ENCODE peak calls at places on chromosome 17, in five cellular contexts. One of them, this sample, is unnamed. For H3K4me1 and H3K9me3, the result is how much of the 10 kb centered on the place peaks cover.

GRCh38 chr17:17831208-17832039 is 5.4 kb downstream of the SREBF1 start:
- DNase-seq in A549: no peak
- DNase-seq in psoas muscle: no peak
- DNase-seq in MM.1S: no peak
- DNase-seq in CD4-positive, CD25-positive, alpha-beta regulatory T cell: no peak
- DNase-seq in this sample: no peak

GRCh38 chr17:63519972-63520882 is 2.9 kb upstream of the KCNH6 start:
- DNase-seq in A549: peak
- DNase-seq in psoas muscle: no peak
- DNase-seq in MM.1S: no peak
- DNase-seq in CD4-positive, CD25-positive, alpha-beta regulatory T cell: no peak
- DNase-seq in this sample: no peak

GRCh38 chr17:50882851-50883250 is 16.7 kb upstream of the TOB1 start:
- DNase-seq in A549: peak
- DNase-seq in psoas muscle: no peak
- DNase-seq in MM.1S: no peak
- DNase-seq in CD4-positive, CD25-positive, alpha-beta regulatory T cell: no peak
- DNase-seq in this sample: no peak

GRCh38 chr17:17494499-17495447 is 1.4 kb downstream of the RASD1 start:
- DNase-seq in A549: no peak
- DNase-seq in psoas muscle: peak
- DNase-seq in MM.1S: peak
- DNase-seq in CD4-positive, CD25-positive, alpha-beta regulatory T cell: no peak
- DNase-seq in this sample: no peak

GRCh38 chr17:67095803-67096202 is 51.4 kb downstream of the CACNG1 start:
- DNase-seq in A549: no peak
- DNase-seq in psoas muscle: no peak
- DNase-seq in MM.1S: no peak
- DNase-seq in CD4-positive, CD25-positive, alpha-beta regulatory T cell: no peak
- DNase-seq in this sample: no peak

GRCh38 chr17:62995377-62995885 is 29.4 kb downstream of the TANC2 start:
- DNase-seq in A549: peak
- DNase-seq in psoas muscle: no peak
- DNase-seq in MM.1S: peak
- DNase-seq in CD4-positive, CD25-positive, alpha-beta regulatory T cell: no peak
- DNase-seq in this sample: peak

GRCh38 chr17:63497708-63498483 is 21.0 kb downstream of the ACE start:
- DNase-seq in A549: peak
- DNase-seq in psoas muscle: no peak
- DNase-seq in MM.1S: peak
- DNase-seq in CD4-positive, CD25-positive, alpha-beta regulatory T cell: no peak
- DNase-seq in this sample: peak

GRCh38 chr17:50037321-50038107 is 18.4 kb upstream of the ITGA3 start:
- DNase-seq in A549: peak
- DNase-seq in psoas muscle: no peak
- DNase-seq in MM.1S: no peak
- DNase-seq in CD4-positive, CD25-positive, alpha-beta regulatory T cell: no peak
- DNase-seq in this sample: no peak

DNA sequence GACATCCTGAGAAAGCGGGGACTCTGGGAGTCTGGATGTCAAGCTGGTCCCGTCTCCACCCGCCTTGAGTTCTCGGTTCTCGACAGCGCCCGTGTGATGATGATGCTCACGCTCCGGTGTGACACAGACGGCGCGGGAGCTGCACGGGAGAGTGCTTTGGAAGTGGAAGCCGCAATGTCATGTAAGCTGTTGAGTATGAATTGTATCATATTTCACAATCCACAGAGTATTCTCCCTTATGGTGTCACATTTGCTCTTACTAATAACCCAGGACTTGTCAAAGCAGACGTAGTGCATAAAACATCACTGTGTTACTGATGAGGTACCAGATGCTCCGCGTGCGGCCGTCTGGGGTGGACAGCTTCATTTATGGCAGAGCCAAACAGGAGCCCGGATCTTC is 217.5 kb upstream of the CHMP6 start:
- DNase-seq in A549: no peak
- DNase-seq in psoas muscle: peak
- DNase-seq in MM.1S: no peak
- DNase-seq in CD4-positive, CD25-positive, alpha-beta regulatory T cell: no peak
- DNase-seq in this sample: no peak
- H3K4me1 ChIP-seq in A549: under half
- H3K4me1 ChIP-seq in psoas muscle: under half
- H3K4me1 ChIP-seq in MM.1S: under half
- H3K4me1 ChIP-seq in CD4-positive, CD25-positive, alpha-beta regulatory T cell: under half
- H3K4me1 ChIP-seq in this sample: under half

GRCh38 chr17:76152580-76152979 is 11.5 kb upstream of the FOXJ1 start:
- DNase-seq in A549: no peak
- DNase-seq in psoas muscle: no peak
- DNase-seq in MM.1S: no peak
- DNase-seq in CD4-positive, CD25-positive, alpha-beta regulatory T cell: no peak
- DNase-seq in this sample: no peak
- H3K4me3 ChIP-seq in A549: no peak
- H3K4me3 ChIP-seq in psoas muscle: no peak
- H3K4me3 ChIP-seq in MM.1S: no peak
- H3K4me3 ChIP-seq in CD4-positive, CD25-positive, alpha-beta regulatory T cell: peak
- H3K4me3 ChIP-seq in this sample: no peak

GRCh38 chr17:43871947-43872690 is 25.1 kb downstream of the CD300LG start:
- DNase-seq in A549: no peak
- DNase-seq in psoas muscle: no peak
- DNase-seq in MM.1S: no peak
- DNase-seq in CD4-positive, CD25-positive, alpha-beta regulatory T cell: no peak
- DNase-seq in this sample: no peak
- H3K9me3 ChIP-seq in A549: under half
- H3K9me3 ChIP-seq in psoas muscle: under half
- H3K9me3 ChIP-seq in MM.1S: under half
- H3K9me3 ChIP-seq in CD4-positive, CD25-positive, alpha-beta regulatory T cell: under half
- H3K9me3 ChIP-seq in this sample: under half

GRCh38 chr17:47961406-47961805 is 3.7 kb upstream of the PRR15L start:
- DNase-seq in A549: no peak
- DNase-seq in psoas muscle: no peak
- DNase-seq in MM.1S: no peak
- DNase-seq in CD4-positive, CD25-positive, alpha-beta regulatory T cell: no peak
- DNase-seq in this sample: no peak
- H3K4me1 ChIP-seq in A549: under half
- H3K4me1 ChIP-seq in psoas muscle: under half
- H3K4me1 ChIP-seq in MM.1S: under half
- H3K4me1 ChIP-seq in CD4-positive, CD25-positive, alpha-beta regulatory T cell: under half
- H3K4me1 ChIP-seq in this sample: under half

GRCh38 chr17:58822148-58823050 is 66.7 kb downstream of the PPM1E start:
- DNase-seq in A549: no peak
- DNase-seq in psoas muscle: no peak
- DNase-seq in MM.1S: no peak
- DNase-seq in CD4-positive, CD25-positive, alpha-beta regulatory T cell: no peak
- DNase-seq in this sample: peak
- H3K4me3 ChIP-seq in A549: no peak
- H3K4me3 ChIP-seq in psoas muscle: no peak
- H3K4me3 ChIP-seq in MM.1S: no peak
- H3K4me3 ChIP-seq in CD4-positive, CD25-positive, alpha-beta regulatory T cell: no peak
- H3K4me3 ChIP-seq in this sample: no peak

DNA sequence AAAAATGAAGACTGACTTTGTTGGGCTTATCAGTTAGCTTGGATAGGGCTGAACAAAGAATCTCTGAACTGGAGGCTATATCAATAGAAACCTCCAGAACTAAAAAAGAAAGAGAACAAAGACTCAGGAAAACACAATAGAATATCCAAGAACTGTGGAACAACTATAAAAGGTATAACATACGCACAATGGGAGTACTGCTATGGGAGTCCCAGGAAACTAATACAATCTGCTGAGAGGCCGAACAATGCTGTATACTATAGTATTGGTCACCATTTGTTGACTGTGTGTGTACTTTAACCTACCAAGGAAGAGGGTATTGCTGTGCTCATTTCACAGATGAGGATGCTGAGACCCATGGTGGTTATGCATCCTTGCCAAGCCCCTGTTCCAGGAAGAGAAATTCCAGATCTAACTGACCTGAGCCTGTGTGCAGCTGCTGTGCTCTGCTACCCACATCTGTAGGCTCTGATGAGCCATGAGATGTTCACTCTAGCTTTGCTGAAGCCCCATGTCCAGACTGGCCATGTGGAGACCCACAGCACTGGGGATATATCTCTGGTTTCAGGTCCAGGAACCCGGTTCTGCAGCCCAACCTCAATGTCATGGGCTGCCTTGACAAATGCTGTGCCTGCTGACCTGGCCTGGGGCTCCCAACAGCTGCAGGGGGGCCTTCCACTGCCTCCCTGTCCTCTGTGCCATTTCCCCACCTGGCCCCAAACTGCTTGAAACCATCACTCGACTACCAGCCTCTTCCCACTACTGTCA is 254.3 kb upstream of the TNRC6C start:
- DNase-seq in A549: no peak
- DNase-seq in psoas muscle: no peak
- DNase-seq in MM.1S: no peak
- DNase-seq in CD4-positive, CD25-positive, alpha-beta regulatory T cell: no peak
- DNase-seq in this sample: no peak
- H3K9me3 ChIP-seq in A549: half or more
- H3K9me3 ChIP-seq in psoas muscle: under half
- H3K9me3 ChIP-seq in MM.1S: under half
- H3K9me3 ChIP-seq in CD4-positive, CD25-positive, alpha-beta regulatory T cell: under half
- H3K9me3 ChIP-seq in this sample: under half

GRCh38 chr17:45291170-45291805 is 25.5 kb downstream of the MAP3K14 start:
- DNase-seq in A549: no peak
- DNase-seq in psoas muscle: peak
- DNase-seq in MM.1S: no peak
- DNase-seq in CD4-positive, CD25-positive, alpha-beta regulatory T cell: no peak
- DNase-seq in this sample: no peak

GRCh38 chr17:45292696-45293412 is 24.0 kb downstream of the MAP3K14 start:
- DNase-seq in A549: no peak
- DNase-seq in psoas muscle: peak
- DNase-seq in MM.1S: no peak
- DNase-seq in CD4-positive, CD25-positive, alpha-beta regulatory T cell: no peak
- DNase-seq in this sample: no peak

GRCh38 chr17:45288825-45289224 is 26.9 kb upstream of the SPATA32 start:
- DNase-seq in A549: no peak
- DNase-seq in psoas muscle: peak
- DNase-seq in MM.1S: no peak
- DNase-seq in CD4-positive, CD25-positive, alpha-beta regulatory T cell: no peak
- DNase-seq in this sample: no peak

GRCh38 chr17:45289316-45290268 is 27.2 kb downstream of the MAP3K14 start:
- DNase-seq in A549: no peak
- DNase-seq in psoas muscle: peak
- DNase-seq in MM.1S: no peak
- DNase-seq in CD4-positive, CD25-positive, alpha-beta regulatory T cell: no peak
- DNase-seq in this sample: no peak

GRCh38 chr17:45290269-45290765 is 26.5 kb downstream of the MAP3K14 start:
- DNase-seq in A549: no peak
- DNase-seq in psoas muscle: peak
- DNase-seq in MM.1S: no peak
- DNase-seq in CD4-positive, CD25-positive, alpha-beta regulatory T cell: no peak
- DNase-seq in this sample: no peak
- H3K4me1 ChIP-seq in A549: half or more
- H3K4me1 ChIP-seq in psoas muscle: half or more
- H3K4me1 ChIP-seq in MM.1S: under half
- H3K4me1 ChIP-seq in CD4-positive, CD25-positive, alpha-beta regulatory T cell: under half
- H3K4me1 ChIP-seq in this sample: under half

DNA sequence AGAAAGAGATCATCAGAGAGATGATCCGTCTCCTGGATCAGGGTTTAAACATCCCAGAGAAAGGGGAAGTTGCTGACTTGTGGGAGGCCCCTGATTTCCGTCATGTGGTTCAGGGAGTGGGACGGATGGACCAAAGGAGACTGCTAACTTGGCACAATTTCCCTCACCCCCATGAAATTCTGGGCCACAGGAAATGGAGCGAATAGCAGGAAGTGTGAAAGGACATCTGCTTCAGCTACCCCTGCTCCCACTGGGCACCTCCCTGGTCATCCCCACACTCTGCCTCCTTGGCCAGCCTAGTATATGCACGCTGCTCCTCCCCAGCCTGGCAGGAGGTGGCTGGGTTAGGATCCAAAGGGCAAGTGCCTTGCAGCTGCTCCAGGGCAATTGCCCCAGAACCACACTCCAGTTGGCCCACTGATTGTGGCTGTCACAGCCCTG is 1.3 kb downstream of the ARRB2 start:
- DNase-seq in A549: no peak
- DNase-seq in psoas muscle: peak
- DNase-seq in MM.1S: no peak
- DNase-seq in CD4-positive, CD25-positive, alpha-beta regulatory T cell: no peak
- DNase-seq in this sample: no peak
- H3K4me3 ChIP-seq in A549: peak
- H3K4me3 ChIP-seq in psoas muscle: peak
- H3K4me3 ChIP-seq in MM.1S: no peak
- H3K4me3 ChIP-seq in CD4-positive, CD25-positive, alpha-beta regulatory T cell: peak
- H3K4me3 ChIP-seq in this sample: peak

DNA sequence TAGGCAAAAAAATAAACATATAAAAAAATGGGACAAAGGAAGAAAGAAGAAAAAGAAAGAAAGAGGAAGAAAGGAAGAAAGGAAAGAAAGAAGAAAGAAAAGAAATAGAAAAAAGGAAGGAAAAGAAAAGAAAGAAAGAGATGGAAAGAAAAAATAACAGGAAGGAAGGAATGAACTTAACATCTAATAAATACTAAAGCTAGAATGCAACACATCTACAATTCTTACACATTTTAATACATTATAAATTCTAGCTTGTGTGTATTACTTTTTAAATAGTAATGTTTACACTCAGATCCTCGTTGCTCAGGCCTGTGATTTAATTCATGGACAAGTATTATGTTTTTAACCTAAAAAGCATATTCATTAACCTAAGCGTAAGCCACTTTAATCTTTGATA is 703.0 kb upstream of the KIF2B start:
- DNase-seq in A549: no peak
- DNase-seq in psoas muscle: no peak
- DNase-seq in MM.1S: no peak
- DNase-seq in CD4-positive, CD25-positive, alpha-beta regulatory T cell: no peak
- DNase-seq in this sample: no peak
- H3K9me3 ChIP-seq in A549: under half
- H3K9me3 ChIP-seq in psoas muscle: under half
- H3K9me3 ChIP-seq in MM.1S: under half
- H3K9me3 ChIP-seq in CD4-positive, CD25-positive, alpha-beta regulatory T cell: under half
- H3K9me3 ChIP-seq in this sample: under half